ENCODE peak calls at places on chromosomes 12 and 14, in eight cellular contexts. D is fibroblast of gingiva, F is cardiac muscle cell, Y is kidney glomerular epithelial cell, K is testis, C is HFF-Myc, H is NCI-H1092 treated with DMSO at 0.1 percent for 48 hours, R is Calu3. O is an unnamed sample.

GRCh38 chr12:91327889-91328288 is 145.3 kb upstream of the DCN start:
- DNase-seq in H (no peak), F (peak), D (peak), K (no peak), R (no peak), Y (no peak), C (no peak), O (no peak)

GRCh38 chr14:23182372-23183014 is 967 bp downstream of the SLC7A8 start:
- DNase-seq in D (no peak), R (peak), K (peak), Y (peak), H (no peak), F (no peak), C (no peak), O (no peak)

GRCh38 chr12:57248934-57249742 is 1.8 kb downstream of the STAC3 start:
- DNase-seq in K (no peak), Y (no peak), R (no peak), D (no peak), F (no peak), H (no peak), C (no peak), O (no peak)

GRCh38 chr12:22538336-22538735 is 6.0 kb downstream of the C2CD5 start:
- DNase-seq in F (no peak), C (no peak), H (no peak), D (no peak), R (no peak), Y (no peak), K (no peak), O (no peak)

GRCh38 chr12:1517007-1517406 is 77.4 kb downstream of the FBXL14 start:
- DNase-seq in F (peak), Y (peak), K (no peak), C (no peak), D (peak), H (peak), R (no peak), O (peak)

GRCh38 chr14:84485016-84485415 is 1044.9 kb upstream of the FLRT2 start:
- DNase-seq in F (peak), K (no peak), D (no peak), H (no peak), R (no peak), C (no peak), Y (no peak), O (no peak)

GRCh38 chr12:108156717-108157116 is 27.6 kb downstream of the WSCD2 start:
- DNase-seq in K (no peak), C (no peak), H (no peak), F (no peak), R (no peak), Y (no peak), D (no peak), O (no peak)

GRCh38 chr12:78340406-78340805 is 509.7 kb downstream of the NAV3 start:
- DNase-seq in H (no peak), K (no peak), Y (no peak), C (no peak), R (no peak), D (no peak), F (no peak), O (no peak)

GRCh38 chr12:53550595-53550994 is 43.3 kb upstream of the NPFF start:
- DNase-seq in R (no peak), Y (no peak), K (no peak), F (peak), D (peak), C (no peak), H (no peak), O (no peak)

GRCh38 chr12:7349418-7349817 is 45.5 kb downstream of the ACSM4 start:
- DNase-seq in Y (no peak), D (no peak), H (no peak), K (no peak), F (no peak), R (no peak), C (no peak), O (no peak)

GRCh38 chr14:85597701-85598100 is 67.8 kb downstream of the FLRT2 start:
- DNase-seq in H (no peak), Y (no peak), K (no peak), F (no peak), D (peak), C (no peak), R (no peak), O (no peak)

GRCh38 chr14:68784995-68785816 is 7.7 kb downstream of the ZFP36L1 start:
- DNase-seq in C (no peak), R (no peak), Y (peak), K (peak), F (peak), H (no peak), D (peak), O (no peak)

GRCh38 chr12:89252284-89252683 is 100.0 kb downstream of the DUSP6 start:
- DNase-seq in H (no peak), Y (no peak), D (peak), K (no peak), F (no peak), R (no peak), C (no peak), O (no peak)

GRCh38 chr12:43893670-43894069 is 57.8 kb downstream of the TMEM117 start:
- DNase-seq in R (no peak), C (peak), Y (no peak), H (no peak), D (peak), K (no peak), F (no peak), O (no peak)

GRCh38 chr14:24089890-24090289 is 4.2 kb upstream of the PCK2 start:
- DNase-seq in Y (no peak), F (no peak), D (no peak), H (no peak), C (no peak), R (no peak), K (no peak), O (no peak)